ENCODE peak calls at places on chromosomes 3 and 15, in nine cellular contexts. L is GM13977; O is activated B cell treated with CpG ODN at 0.5 μM for 24 hours; V is mesothelial cell of epicardium; W is B cell; Y is anterior cingulate cortex; I is NCI-H1417; B is RCC 7860; E is activated CD4-positive, alpha-beta T cell treated with anti-CD3 and anti-CD28 coated beads for 24 hours. S is an unnamed sample.

GRCh38 chr3:68447885-68448284 is 484.5 kb downstream of the TAFA4 start:
- DNase-seq in L (no peak), W (no peak), B (no peak), E (no peak), I (no peak), Y (no peak), O (no peak), V (no peak), S (no peak)

GRCh38 chr15:28191832-28192231 is 92.7 kb upstream of the OCA2 start:
- DNase-seq in Y (peak), L (no peak), V (no peak), E (no peak), I (no peak), B (peak), W (no peak), O (no peak), S (peak)

GRCh38 chr3:101944308-101944707 is 95.0 kb downstream of the NFKBIZ start:
- DNase-seq in W (no peak), I (no peak), L (no peak), V (no peak), O (no peak), Y (no peak), E (no peak), B (peak), S (no peak)

GRCh38 chr15:66072616-66073361 is 180.8 kb downstream of the MEGF11 start:
- DNase-seq in B (no peak), Y (no peak), I (no peak), V (no peak), L (no peak), O (no peak), W (no peak), E (no peak), S (no peak)

GRCh38 chr15:95557226-95558046 is 773.1 kb upstream of the NR2F2 start:
- DNase-seq in O (no peak), Y (no peak), L (no peak), V (no peak), B (peak), I (no peak), W (no peak), E (no peak), S (no peak)

GRCh38 chr3:186644683-186645082 is 4.5 kb downstream of the FETUB start:
- DNase-seq in L (no peak), Y (no peak), V (no peak), B (no peak), O (no peak), W (no peak), E (no peak), I (no peak), S (no peak)

GRCh38 chr3:143736651-143737050 is 111.6 kb downstream of the SLC9A9 start:
- DNase-seq in L (no peak), I (no peak), V (no peak), B (no peak), O (no peak), W (no peak), Y (no peak), E (no peak), S (no peak)

GRCh38 chr15:50840520-50840919 is 68.0 kb upstream of the AP4E1 start:
- DNase-seq in O (no peak), I (no peak), E (no peak), W (no peak), Y (no peak), B (no peak), L (no peak), V (no peak), S (no peak)

GRCh38 chr15:71532994-71533393 is 277.4 kb upstream of the NR2E3 start:
- DNase-seq in O (no peak), L (peak), I (peak), W (no peak), B (peak), V (no peak), Y (no peak), E (no peak), S (no peak)

GRCh38 chr3:22542311-22542710 is 660.8 kb upstream of the UBE2E2 start:
- DNase-seq in I (no peak), B (no peak), L (no peak), W (no peak), O (no peak), Y (no peak), E (no peak), V (no peak), S (no peak)

GRCh38 chr15:46502668-46503067 is 867.8 kb downstream of the SQOR start:
- DNase-seq in B (peak), I (no peak), L (no peak), W (no peak), V (no peak), E (no peak), O (no peak), Y (no peak), S (no peak)

GRCh38 chr3:176914764-176915163 is 282.5 kb downstream of the TBL1XR1 start:
- DNase-seq in V (no peak), O (no peak), I (no peak), E (no peak), Y (no peak), B (no peak), W (no peak), L (no peak), S (no peak)

S was measured in thoracic aorta.